ENCODE peak calls at places on chromosomes 6 and 20, in six cellular contexts. S is mucosa of gallbladder, X is EH, T is epithelial cell of esophagus, W is mesothelial cell of epicardium, K is hypothalamus. N is an unnamed sample.
A peak's percentile ranks its signal among the peaks of the same experiment; 100 is the strongest.

GRCh38 chr6:13005994-13006393 is 289.4 kb downstream of the PHACTR1 start:
- DNase-seq in S (no peak), X (no peak), T (no peak), W (no peak), K (no peak), N (no peak)

GRCh38 chr20:13613917-13614316 is 24.8 kb downstream of the TASP1 start:
- DNase-seq in S (no peak), X (peak; percentile 11), T (no peak), W (no peak), K (no peak), N (no peak)

GRCh38 chr6:126267621-126268020 is 72.3 kb upstream of the CENPW start:
- DNase-seq in S (no peak), X (no peak), T (no peak), W (no peak), K (no peak), N (no peak)

GRCh38 chr6:35161265-35161664 is 20.1 kb upstream of the TCP11 start:
- DNase-seq in S (no peak), X (no peak), T (no peak), W (no peak), K (no peak), N (no peak)

GRCh38 chr20:20621191-20621590 is 91.3 kb downstream of the RALGAPA2 start:
- DNase-seq in S (no peak), X (no peak), T (no peak), W (no peak), K (no peak), N (no peak)

GRCh38 chr6:105587349-105588115 is 184.7 kb upstream of the PREP start:
- DNase-seq in S (no peak), X (peak; percentile 91), T (peak; percentile 90), W (no peak), K (no peak), N (no peak)

GRCh38 chr6:53752856-53753255 is 41.9 kb upstream of the LRRC1 start:
- DNase-seq in S (no peak), X (peak; percentile 82), T (peak; percentile 80), W (no peak), K (no peak), N (no peak)

GRCh38 chr6:19024737-19025136 is 637.6 kb downstream of the RNF144B start:
- DNase-seq in S (no peak), X (peak; percentile 32), T (peak; percentile 50), W (no peak), K (no peak), N (peak; percentile 25)

GRCh38 chr6:44250718-44251123 is 3.8 kb downstream of the HSP90AB1 start:
- DNase-seq in S (no peak), X (no peak), T (no peak), W (no peak), K (no peak), N (no peak)

GRCh38 chr6:42791706-42792320 is 10.0 kb downstream of the BICRAL start:
- DNase-seq in S (no peak), X (peak; percentile 43), T (peak; percentile 58), W (no peak), K (no peak), N (no peak)

GRCh38 chr20:20003088-20003954 is 13.8 kb upstream of the NAA20 start:
- DNase-seq in S (peak; percentile 48), X (peak; percentile 20), T (peak; percentile 63), W (no peak), K (no peak), N (no peak)

GRCh38 chr6:35601331-35602132 is 87.2 kb downstream of the FKBP5 start:
- DNase-seq in S (peak; percentile 73), X (peak; percentile 94), T (peak; percentile 86), W (no peak), K (peak; percentile 9), N (peak; percentile 87)

GRCh38 chr6:26352315-26352714 is 12.7 kb upstream of the BTN3A2 start:
- DNase-seq in S (no peak), X (no peak), T (no peak), W (no peak), K (no peak), N (no peak)

GRCh38 chr6:21712213-21712612 is 118.7 kb downstream of the SOX4 start:
- DNase-seq in S (no peak), X (no peak), T (no peak), W (no peak), K (no peak), N (no peak)

GRCh38 chr20:668050-668449 is 7.6 kb downstream of the SCRT2 start:
- DNase-seq in S (no peak), X (no peak), T (no peak), W (no peak), K (no peak), N (no peak)

GRCh38 chr6:170293881-170294755 is 3.2 kb upstream of the DLL1 start:
- DNase-seq in S (no peak), X (no peak), T (no peak), W (no peak), K (no peak), N (no peak)

GRCh38 chr6:52544325-52545022 is 32.4 kb downstream of the TRAM2 start:
- DNase-seq in S (no peak), X (peak; percentile 64), T (peak; percentile 28), W (no peak), K (no peak), N (no peak)

GRCh38 chr20:50272413-50273120 is 81.9 kb downstream of the CEBPB start:
- DNase-seq in S (no peak), X (no peak), T (no peak), W (no peak), K (no peak), N (no peak)

GRCh38 chr6:33018418-33018817 is 9.0 kb upstream of the HLA-DOA start:
- DNase-seq in S (no peak), X (no peak), T (no peak), W (no peak), K (no peak), N (no peak)

GRCh38 chr6:1461736-1462135 is 72.4 kb downstream of the FOXF2 start:
- DNase-seq in S (no peak), X (no peak), T (peak; percentile 16), W (no peak), K (no peak), N (no peak)

GRCh38 chr20:40488401-40488800 is 200.6 kb downstream of the MAFB start:
- DNase-seq in S (no peak), X (no peak), T (peak; percentile 62), W (no peak), K (no peak), N (no peak)

GRCh38 chr6:163586888-163587287 is 172.4 kb downstream of the QKI start:
- DNase-seq in S (no peak), X (no peak), T (no peak), W (no peak), K (no peak), N (no peak)

GRCh38 chr20:32441638-32442037 is 83.5 kb downstream of the ASXL1 start:
- DNase-seq in S (no peak), X (no peak), T (no peak), W (no peak), K (no peak), N (no peak)

GRCh38 chr6:89615882-89616281 is 22.7 kb downstream of the LYRM2 start:
- DNase-seq in S (no peak), X (no peak), T (no peak), W (no peak), K (no peak), N (no peak)

GRCh38 chr6:113375950-113376846 is 480.9 kb upstream of the MARCKS start:
- DNase-seq in S (no peak), X (peak; percentile 93), T (peak; percentile 51), W (no peak), K (no peak), N (no peak)

GRCh38 chr20:58706150-58706892 is 13.7 kb downstream of the NPEPL1 start:
- DNase-seq in S (peak; percentile 7), X (no peak), T (no peak), W (peak; percentile 13), K (no peak), N (no peak)

GRCh38 chr6:46465294-46466165 is 25.7 kb downstream of the RCAN2 start:
- DNase-seq in S (no peak), X (no peak), T (peak; percentile 18), W (no peak), K (no peak), N (no peak)

GRCh38 chr20:32037929-32038328 is 14.1 kb upstream of the HCK start:
- DNase-seq in S (no peak), X (peak; percentile 43), T (peak; percentile 62), W (no peak), K (no peak), N (no peak)

GRCh38 chr6:16338577-16339262 is 100.3 kb downstream of the GMPR start:
- DNase-seq in S (peak; percentile 57), X (peak; percentile 100), T (peak; percentile 91), W (no peak), K (no peak), N (peak; percentile 62)

GRCh38 chr6:140636237-140636636 is 1261.8 kb upstream of the CITED2 start:
- DNase-seq in S (no peak), X (no peak), T (no peak), W (no peak), K (no peak), N (no peak)

GRCh38 chr6:64113703-64114102 is 478.1 kb downstream of the PHF3 start:
- DNase-seq in S (no peak), X (no peak), T (no peak), W (no peak), K (no peak), N (no peak)

N was measured in tibial nerve.